ENCODE peak calls at places on chromosomes 7 and 10, in eight cellular contexts. K is neural progenitor cell, N is dorsolateral prefrontal cortex, U is HCT116, Y is nephron progenitor cell, E is OCI-LY7, W is osteocyte, F is B cell. Q is an unnamed sample.

GRCh38 chr10:65843203-65843602 is 1082.6 kb upstream of the LRRTM3 start:
- DNase-seq in W (no peak), F (no peak), K (no peak), U (no peak), E (no peak), N (no peak), Y (no peak), Q (no peak)

GRCh38 chr10:4885142-4885541 is 59.1 kb downstream of the AKR1E2 start:
- DNase-seq in F (no peak), N (no peak), W (no peak), E (no peak), K (no peak), U (no peak), Y (no peak), Q (no peak)

GRCh38 chr10:44963772-44964633 is 4.4 kb downstream of the RASSF4 start:
- DNase-seq in Y (peak), U (no peak), N (peak), E (peak), F (no peak), W (peak), K (peak), Q (peak)

GRCh38 chr7:116285252-116285651 is 74.9 kb downstream of the TES start:
- DNase-seq in F (no peak), W (no peak), N (no peak), U (no peak), Y (no peak), K (no peak), E (no peak), Q (no peak)

GRCh38 chr10:29642996-29643395 is 8.2 kb upstream of the SVIL start:
- DNase-seq in F (no peak), N (no peak), U (no peak), W (no peak), E (no peak), K (no peak), Y (no peak), Q (no peak)

GRCh38 chr10:22218448-22218847 is 633 bp upstream of the EBLN1 start:
- DNase-seq in K (peak), Y (no peak), W (no peak), U (peak), N (no peak), E (no peak), F (no peak), Q (no peak)

GRCh38 chr10:19290770-19291169 is 242.2 kb downstream of the MALRD1 start:
- DNase-seq in Y (no peak), K (no peak), E (no peak), W (no peak), U (no peak), F (no peak), N (no peak), Q (no peak)

GRCh38 chr10:119281581-119282071 is 74.3 kb downstream of the GRK5 start:
- DNase-seq in Y (no peak), W (no peak), N (peak), F (no peak), E (no peak), U (no peak), K (no peak), Q (no peak)

GRCh38 chr7:92461027-92462003 is 14.0 kb downstream of the GATAD1 start:
- DNase-seq in W (no peak), N (peak), K (peak), F (no peak), Y (peak), E (peak), U (peak), Q (peak)

GRCh38 chr10:132281915-132282666 is 25.7 kb downstream of the STK32C start:
- DNase-seq in N (peak), W (no peak), U (no peak), E (no peak), Y (no peak), K (peak), F (no peak), Q (no peak)

GRCh38 chr10:60976687-60977086 is 32.7 kb upstream of the RHOBTB1 start:
- DNase-seq in E (no peak), F (no peak), W (no peak), N (no peak), K (no peak), Y (no peak), U (no peak), Q (no peak)

GRCh38 chr7:135197343-135197742 is 14.0 kb downstream of the WDR91 start:
- DNase-seq in Y (no peak), F (no peak), E (no peak), U (no peak), W (no peak), N (no peak), K (no peak), Q (no peak)

GRCh38 chr10:8047452-8048280 is 6.8 kb upstream of the GATA3 start:
- DNase-seq in W (no peak), F (peak), N (no peak), Y (peak), K (peak), U (no peak), E (no peak), Q (no peak)

GRCh38 chr10:51915031-51915542 is 215.7 kb upstream of the CSTF2T start:
- DNase-seq in K (no peak), N (no peak), U (no peak), E (no peak), F (no peak), Y (no peak), W (no peak), Q (no peak)

GRCh38 chr10:132495231-132495630 is 42.4 kb upstream of the INPP5A start:
- DNase-seq in E (no peak), F (no peak), Y (no peak), U (no peak), K (no peak), N (no peak), W (no peak), Q (no peak)

GRCh38 chr7:20301311-20301939 is 29.3 kb upstream of the ITGB8 start:
- DNase-seq in F (no peak), Y (no peak), U (no peak), W (no peak), E (no peak), K (no peak), N (no peak), Q (no peak)

GRCh38 chr10:30821994-30822692 is 192.6 kb upstream of the LYZL2 start:
- DNase-seq in K (no peak), Y (no peak), N (no peak), F (no peak), E (no peak), W (no peak), U (no peak), Q (no peak)

GRCh38 chr10:92290076-92290836 is 622 bp downstream of the CPEB3 start:
- DNase-seq in F (peak), U (peak), Y (no peak), E (peak), K (no peak), N (peak), W (peak), Q (no peak)

GRCh38 chr7:87784424-87784823 is 91.7 kb downstream of the SLC25A40 start:
- DNase-seq in W (no peak), N (no peak), K (no peak), U (no peak), E (peak), F (no peak), Y (no peak), Q (no peak)

GRCh38 chr7:47535704-47536628 is 45.9 kb downstream of the TNS3 start:
- DNase-seq in F (no peak), W (no peak), K (peak), E (no peak), U (no peak), N (no peak), Y (peak), Q (no peak)

GRCh38 chr10:49328401-49329185 is 29.6 kb downstream of the C10orf71 start:
- DNase-seq in N (no peak), K (no peak), U (no peak), W (peak), Y (no peak), F (no peak), E (no peak), Q (no peak)

GRCh38 chr10:70756710-70757360 is 28.3 kb downstream of the TBATA start:
- DNase-seq in N (no peak), E (no peak), Y (no peak), U (no peak), F (no peak), W (no peak), K (no peak), Q (no peak)

GRCh38 chr7:134452419-134452827 is 6.5 kb downstream of the AKR1B1 start:
- DNase-seq in U (no peak), N (no peak), E (no peak), W (no peak), F (no peak), Y (no peak), K (no peak), Q (no peak)

GRCh38 chr7:159025161-159025779 is 119.4 kb downstream of the VIPR2 start:
- DNase-seq in K (no peak), N (peak), Y (no peak), U (no peak), W (no peak), F (no peak), E (no peak), Q (no peak)

GRCh38 chr7:118949031-118949430 is 724.5 kb downstream of the ANKRD7 start:
- DNase-seq in W (no peak), N (no peak), K (no peak), F (no peak), E (no peak), U (no peak), Y (no peak), Q (no peak)

GRCh38 chr7:134553976-134554375 is 5.1 kb downstream of the AKR1B15 start:
- DNase-seq in W (no peak), Y (peak), E (peak), U (no peak), K (peak), N (no peak), F (no peak), Q (no peak)

GRCh38 chr10:91576096-91576545 is 56.8 kb downstream of the PPP1R3C start:
- DNase-seq in N (no peak), E (no peak), Y (no peak), U (no peak), K (no peak), F (no peak), W (no peak), Q (no peak)

GRCh38 chr10:124285587-124286527 is 132.9 kb downstream of the OAT start:
- DNase-seq in E (peak), U (no peak), N (peak), K (no peak), W (no peak), F (no peak), Y (no peak), Q (no peak)

GRCh38 chr10:130902929-130903328 is 408.6 kb downstream of the TCERG1L start:
- DNase-seq in E (no peak), W (peak), Y (no peak), F (peak), U (no peak), K (no peak), N (no peak), Q (no peak)

GRCh38 chr10:30438016-30438850 is 4.2 kb downstream of the MAP3K8 start:
- DNase-seq in W (no peak), N (no peak), E (no peak), K (no peak), F (no peak), Y (no peak), U (no peak), Q (no peak)

GRCh38 chr10:126256864-126257263 is 131.4 kb downstream of the ADAM12 start:
- DNase-seq in Y (peak), W (no peak), N (no peak), F (no peak), K (peak), U (no peak), E (no peak), Q (no peak)
- TF ChIP-seq CTCF in Y (peak), W (peak), N (no peak), F (no peak), K (peak), U (no peak), E (no peak), Q (no peak)

DNA sequence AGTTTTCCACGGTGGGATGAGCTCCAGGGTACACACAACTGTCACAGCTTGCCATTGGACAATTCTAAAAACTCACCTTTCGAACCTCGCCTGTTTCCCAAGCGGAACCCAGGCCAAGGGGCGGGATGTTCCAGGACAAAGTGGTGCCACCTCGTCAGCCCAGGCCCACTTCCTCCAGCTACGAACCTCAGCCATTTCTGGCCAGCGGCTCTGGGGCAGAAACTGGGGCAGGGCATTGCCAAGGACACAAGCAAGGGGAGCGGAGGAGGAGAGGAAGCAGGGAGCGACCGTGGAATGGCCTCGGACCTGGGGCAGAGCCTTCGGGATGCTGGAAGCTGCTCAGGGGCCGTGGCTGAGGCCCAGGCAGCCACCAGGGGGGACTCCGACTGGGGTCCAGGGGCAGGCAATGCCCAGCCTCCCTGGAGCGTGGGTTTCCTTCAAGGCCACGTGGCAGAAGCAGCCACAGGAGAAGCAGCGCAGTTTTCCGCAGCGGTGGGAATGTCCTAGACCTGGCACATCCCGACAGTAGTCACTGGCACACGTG is 44.6 kb upstream of the INSIG1 start:
- DNase-seq in E (no peak), N (no peak), W (no peak), Y (no peak), K (no peak), F (no peak), U (no peak), Q (no peak)
- TF ChIP-seq CTCF in E (no peak), N (no peak), W (no peak), Y (no peak), K (no peak), F (no peak), U (no peak), Q (no peak)

GRCh38 chr7:105013818-105014724 is at the start of gene KMT2E:
- DNase-seq in N (peak), E (peak), F (peak), U (peak), Y (peak), K (peak), W (peak), Q (peak)

GRCh38 chr7:105012503-105013282 is 1.3 kb upstream of the KMT2E start:
- DNase-seq in K (peak), E (peak), F (peak), Y (peak), N (peak), W (peak), U (peak), Q (peak)

GRCh38 chr7:105014725-105015630 is 973 bp downstream of the KMT2E start:
- DNase-seq in U (no peak), Y (peak), K (peak), W (no peak), N (peak), F (peak), E (peak), Q (peak)

GRCh38 chr7:105011771-105012502 is 2.1 kb upstream of the KMT2E start:
- DNase-seq in Y (peak), K (no peak), N (no peak), W (no peak), E (peak), U (no peak), F (no peak), Q (no peak)

DNA sequence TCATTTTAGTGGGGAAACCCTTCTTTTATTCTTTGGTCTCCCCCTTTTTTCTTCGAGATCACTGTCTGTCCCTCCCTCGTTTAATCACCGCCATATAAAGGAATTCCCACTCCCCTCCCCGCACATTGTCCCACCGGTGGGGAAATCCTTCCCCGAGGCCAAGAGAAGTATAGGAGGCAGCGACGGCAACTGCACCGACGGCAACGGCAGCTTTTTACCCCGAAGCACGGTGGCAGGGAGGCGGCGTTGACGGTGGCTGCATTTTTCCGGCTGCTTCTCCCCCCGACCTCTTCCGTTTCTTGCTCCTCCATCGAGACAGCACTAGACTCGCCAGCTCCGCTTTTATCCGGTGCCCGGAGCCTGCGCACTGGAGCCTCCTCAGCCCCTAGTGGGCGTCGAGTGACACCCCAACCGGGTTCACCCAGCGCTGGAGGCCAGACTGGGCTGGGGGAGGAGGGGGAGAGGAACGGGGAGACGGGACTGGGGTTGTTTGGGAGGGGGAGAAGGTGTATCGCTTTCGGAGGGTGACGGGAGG is 655 bp upstream of the KMT2E start:
- DNase-seq in F (peak), W (peak), N (peak), K (peak), U (peak), E (peak), Y (peak), Q (peak)
- TF ChIP-seq CTCF in F (peak), W (peak), N (peak), K (peak), U (no peak), E (peak), Y (peak), Q (peak)

DNA sequence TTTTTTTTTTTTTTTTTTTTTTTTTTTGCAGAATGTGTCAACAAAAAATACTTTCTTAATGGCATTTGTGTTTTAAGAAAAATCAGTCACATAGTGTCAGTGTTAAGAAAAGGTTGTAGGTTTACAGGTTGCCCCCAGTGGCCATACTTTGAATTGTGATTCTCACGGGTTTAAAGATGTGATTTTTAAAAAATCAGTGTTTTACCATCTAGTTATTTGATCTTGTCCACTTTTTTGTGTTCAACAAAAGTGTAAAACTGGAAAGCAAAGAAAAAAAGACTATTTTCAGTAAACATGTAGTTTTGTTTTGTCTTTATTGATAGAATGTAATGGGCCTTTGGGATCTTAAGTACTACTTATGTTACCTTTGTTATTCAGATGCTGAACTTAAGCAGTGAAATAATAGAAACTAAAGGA is 25.7 kb downstream of the SUV39H2 start:
- DNase-seq in E (peak), N (no peak), W (no peak), Y (no peak), K (peak), U (peak), F (no peak), Q (no peak)
- TF ChIP-seq CTCF in E (peak), N (peak), W (peak), Y (peak), K (peak), U (no peak), F (peak), Q (peak)

GRCh38 chr10:127243490-127244272 is 47.3 kb upstream of the INSYN2A start:
- DNase-seq in U (peak), Y (peak), F (no peak), W (no peak), N (no peak), E (peak), K (peak), Q (peak)
- TF ChIP-seq CTCF in U (peak), Y (peak), F (no peak), W (peak), N (peak), E (peak), K (peak), Q (peak)

GRCh38 chr7:38878694-38879457 is 30.1 kb downstream of the VPS41 start:
- DNase-seq in K (no peak), W (no peak), N (no peak), F (no peak), U (no peak), E (peak), Y (no peak), Q (no peak)

GRCh38 chr7:38880454-38880853 is 28.5 kb downstream of the VPS41 start:
- DNase-seq in K (no peak), U (no peak), W (no peak), E (no peak), F (no peak), N (no peak), Y (no peak), Q (no peak)

GRCh38 chr7:38880035-38880434 is 29.0 kb downstream of the VPS41 start:
- DNase-seq in N (no peak), W (no peak), K (no peak), F (no peak), E (no peak), Y (no peak), U (no peak), Q (no peak)

GRCh38 chr7:38881947-38882684 is 26.9 kb downstream of the VPS41 start:
- DNase-seq in W (no peak), F (no peak), Y (no peak), N (no peak), K (no peak), U (no peak), E (no peak), Q (no peak)

DNA sequence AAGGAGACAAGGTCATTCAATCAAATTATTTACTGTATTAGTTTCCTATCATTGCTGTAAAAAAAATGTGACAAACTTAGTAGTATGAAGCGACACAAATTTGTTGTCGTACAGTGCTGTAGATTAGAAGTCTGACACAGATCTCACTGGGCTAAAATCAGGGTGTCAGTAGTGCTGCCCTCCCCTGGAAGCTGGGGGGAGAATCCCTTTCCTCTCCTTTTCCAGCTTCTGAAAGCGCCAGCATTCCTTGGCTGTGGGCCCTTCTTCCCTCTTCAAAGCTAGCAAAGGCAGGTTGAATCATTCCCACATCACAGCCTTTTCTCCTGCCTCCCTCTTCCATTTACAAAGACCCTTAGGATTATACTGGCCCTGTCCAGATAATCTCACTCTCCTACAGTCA is 28.0 kb downstream of the VPS41 start:
- DNase-seq in E (no peak), N (peak), Y (no peak), K (no peak), U (no peak), F (no peak), W (no peak), Q (no peak)
- TF ChIP-seq CTCF in E (no peak), N (no peak), Y (no peak), K (peak), U (no peak), F (no peak), W (no peak), Q (no peak)

Q was measured in neural crest cell.